ENCODE peak calls at places on chromosomes 13 and 19, in five cellular contexts. C is HEK293T, B is HepG2, Q is GM12878, R is SK-N-SH. U is an unnamed sample.
A peak's percentile ranks its signal among the peaks of the same experiment; 100 is the strongest.

GRCh38 chr19:49125025-49125731 is 5.8 kb downstream of the PPFIA3 start:
- DNase-seq in B (peak; percentile 65), C (no peak), R (no peak), Q (no peak), U (no peak)

GRCh38 chr13:42492372-42492920 is 81.5 kb upstream of the TNFSF11 start:
- DNase-seq in C (no peak), Q (no peak), R (no peak), B (no peak), U (no peak)

GRCh38 chr13:25085125-25085742 is 10.7 kb upstream of the PABPC3 start:
- DNase-seq in Q (no peak), C (peak; percentile 39), B (peak; percentile 23), R (peak; percentile 51), U (no peak)

GRCh38 chr13:30091035-30091434 is 216.3 kb downstream of the KATNAL1 start:
- DNase-seq in R (no peak), C (no peak), B (no peak), Q (no peak), U (no peak)

GRCh38 chr19:49499030-49499670 is 2.9 kb downstream of the RPS11 start:
- DNase-seq in B (no peak), Q (no peak), R (no peak), C (no peak), U (peak; percentile 35)

GRCh38 chr13:79194272-79194671 is 211.8 kb downstream of the RBM26 start:
- DNase-seq in C (no peak), B (no peak), R (no peak), Q (peak; percentile 92), U (no peak)

GRCh38 chr19:19111967-19112580 is 26.2 kb downstream of the TMEM161A start:
- DNase-seq in Q (no peak), B (no peak), C (no peak), R (peak; percentile 17), U (no peak)

GRCh38 chr19:8396563-8397203 is 6.5 kb downstream of the RAB11B start:
- DNase-seq in B (peak; percentile 35), Q (peak; percentile 55), R (peak; percentile 86), C (peak; percentile 83), U (peak; percentile 84)

GRCh38 chr19:43362745-43363144 is 9.3 kb downstream of the CD177 start:
- DNase-seq in C (no peak), Q (no peak), B (no peak), R (no peak), U (no peak)

GRCh38 chr19:19214892-19215291 is 3.1 kb downstream of the NCAN start:
- DNase-seq in B (peak; percentile 30), R (no peak), C (peak; percentile 74), Q (no peak), U (peak; percentile 83)

GRCh38 chr19:16736709-16737108 is 17.1 kb downstream of the NWD1 start:
- DNase-seq in R (no peak), B (no peak), C (no peak), Q (no peak), U (no peak)

GRCh38 chr19:14566712-14567077 is 5.2 kb downstream of the NDUFB7 start:
- DNase-seq in B (no peak), C (no peak), R (no peak), Q (no peak), U (no peak)

GRCh38 chr13:96034662-96035061 is 18.5 kb downstream of the UGGT2 start:
- DNase-seq in Q (no peak), R (no peak), B (no peak), C (no peak), U (no peak)

GRCh38 chr13:42720116-42720857 is 61.1 kb upstream of the FAM216B start:
- DNase-seq in B (peak; percentile 7), R (no peak), C (peak; percentile 39), Q (peak; percentile 13), U (peak; percentile 12)

GRCh38 chr19:19649159-19649558 is 5.7 kb upstream of the GMIP start:
- DNase-seq in C (no peak), R (no peak), Q (no peak), B (no peak), U (no peak)

GRCh38 chr19:46474211-46474610 is 2.8 kb upstream of the PNMA8A start:
- DNase-seq in R (no peak), Q (no peak), C (no peak), B (no peak), U (no peak)

GRCh38 chr13:78168981-78169380 is 250.3 kb upstream of the EDNRB start:
- DNase-seq in B (no peak), C (no peak), Q (no peak), R (no peak), U (no peak)

GRCh38 chr19:40104754-40105153 is 14.0 kb upstream of the ZNF780A start:
- DNase-seq in Q (no peak), R (no peak), C (no peak), B (no peak), U (no peak)

GRCh38 chr19:40147693-40148347 is 43.4 kb upstream of the MAP3K10 start:
- DNase-seq in C (no peak), Q (no peak), R (no peak), B (no peak), U (no peak)

GRCh38 chr13:53782400-53783030 is 753.9 kb downstream of the OLFM4 start:
- DNase-seq in Q (peak; percentile 3), C (peak; percentile 46), B (peak; percentile 33), R (peak; percentile 30), U (no peak)

GRCh38 chr13:109687559-109688448 is 98.6 kb downstream of the IRS2 start:
- DNase-seq in R (no peak), C (no peak), Q (no peak), B (no peak), U (no peak)

GRCh38 chr13:111373486-111373885 is 53.0 kb downstream of the TEX29 start:
- DNase-seq in R (no peak), B (no peak), Q (no peak), C (no peak), U (no peak)

GRCh38 chr19:18543814-18544475 is 572 bp upstream of the FKBP8 start:
- DNase-seq in B (peak; percentile 23), C (peak; percentile 60), Q (peak; percentile 72), R (no peak), U (peak; percentile 93)

GRCh38 chr13:20983386-20983785 is 78.0 kb downstream of the LATS2 start:
- DNase-seq in R (no peak), Q (no peak), C (no peak), B (no peak), U (no peak)
- TF ChIP-seq FOXM1 in R (no peak), Q (no peak), C (no peak), B (no peak), U (no peak)

GRCh38 chr19:3601021-3601420 is 5.7 kb downstream of the TBXA2R start:
- DNase-seq in C (no peak), R (no peak), B (no peak), Q (no peak), U (no peak)

GRCh38 chr19:3605361-3605760 is 1.3 kb downstream of the TBXA2R start:
- DNase-seq in R (no peak), B (no peak), Q (no peak), C (no peak), U (no peak)

GRCh38 chr19:3604227-3604986 is 2.3 kb downstream of the TBXA2R start:
- DNase-seq in Q (no peak), C (no peak), R (no peak), B (no peak), U (no peak)

GRCh38 chr19:3604987-3605343 is 1.7 kb downstream of the TBXA2R start:
- DNase-seq in C (no peak), Q (peak; percentile 11), R (no peak), B (no peak), U (no peak)

DNA sequence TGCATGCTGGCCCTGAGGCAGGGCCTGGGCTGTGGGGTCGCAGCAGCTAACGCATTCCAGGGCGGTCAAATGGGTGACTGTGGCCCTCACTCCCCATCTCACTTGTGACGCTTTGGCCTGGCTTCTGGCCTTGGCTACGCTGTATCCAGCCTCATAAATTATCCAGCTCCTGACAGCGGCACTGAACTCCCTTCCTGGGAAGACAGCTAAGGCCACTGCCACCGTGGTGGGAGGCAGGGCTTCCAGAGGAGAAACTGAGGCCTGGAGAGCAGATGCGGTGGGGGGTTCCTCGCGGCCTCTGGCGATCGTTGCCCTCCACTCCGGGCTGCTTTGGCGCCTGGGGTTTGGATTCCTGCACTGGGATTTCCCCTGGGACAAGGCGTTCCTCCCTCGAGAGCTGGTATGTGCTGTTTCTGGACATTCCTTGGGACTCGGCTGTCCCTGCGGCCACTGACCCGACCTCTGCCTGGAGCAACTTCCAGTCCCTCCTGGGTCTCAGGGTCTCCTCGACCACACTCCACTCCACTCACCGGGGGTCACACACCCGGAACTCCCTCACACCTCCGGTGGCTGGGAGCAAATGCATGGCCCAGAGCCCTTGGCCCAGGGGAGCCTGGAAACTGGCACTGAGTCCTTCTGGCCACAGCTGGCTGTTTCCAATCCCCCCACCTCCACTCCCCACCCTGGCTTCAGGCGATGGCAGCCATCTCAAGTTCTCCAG is 3.4 kb downstream of the TBXA2R start:
- DNase-seq in Q (no peak), R (no peak), B (no peak), C (no peak), U (no peak)
- TF ChIP-seq FOXM1 in Q (no peak), R (no peak), B (no peak), C (no peak), U (no peak)

GRCh38 chr19:41888926-41889325 is 5.9 kb downstream of the ARHGEF1 start:
- DNase-seq in R (no peak), B (no peak), Q (no peak), C (no peak), U (no peak)

GRCh38 chr19:41889896-41890295 is 6.9 kb downstream of the ARHGEF1 start:
- DNase-seq in R (no peak), B (no peak), Q (no peak), C (no peak), U (no peak)

GRCh38 chr19:41887711-41888382 is 4.9 kb downstream of the ARHGEF1 start:
- DNase-seq in Q (no peak), R (no peak), C (no peak), B (peak; percentile 95), U (no peak)

GRCh38 chr19:41883821-41884733 is 1.1 kb downstream of the ARHGEF1 start:
- DNase-seq in Q (peak; percentile 86), C (peak; percentile 98), B (peak; percentile 93), R (peak; percentile 98), U (peak; percentile 97)

GRCh38 chr19:41886761-41887710 is 4.1 kb downstream of the ARHGEF1 start:
- DNase-seq in Q (no peak), B (no peak), R (no peak), C (no peak), U (no peak)
- TF ChIP-seq FOXM1 in Q (peak; percentile 46), B (no peak), R (no peak), C (no peak), U (no peak)

DNA sequence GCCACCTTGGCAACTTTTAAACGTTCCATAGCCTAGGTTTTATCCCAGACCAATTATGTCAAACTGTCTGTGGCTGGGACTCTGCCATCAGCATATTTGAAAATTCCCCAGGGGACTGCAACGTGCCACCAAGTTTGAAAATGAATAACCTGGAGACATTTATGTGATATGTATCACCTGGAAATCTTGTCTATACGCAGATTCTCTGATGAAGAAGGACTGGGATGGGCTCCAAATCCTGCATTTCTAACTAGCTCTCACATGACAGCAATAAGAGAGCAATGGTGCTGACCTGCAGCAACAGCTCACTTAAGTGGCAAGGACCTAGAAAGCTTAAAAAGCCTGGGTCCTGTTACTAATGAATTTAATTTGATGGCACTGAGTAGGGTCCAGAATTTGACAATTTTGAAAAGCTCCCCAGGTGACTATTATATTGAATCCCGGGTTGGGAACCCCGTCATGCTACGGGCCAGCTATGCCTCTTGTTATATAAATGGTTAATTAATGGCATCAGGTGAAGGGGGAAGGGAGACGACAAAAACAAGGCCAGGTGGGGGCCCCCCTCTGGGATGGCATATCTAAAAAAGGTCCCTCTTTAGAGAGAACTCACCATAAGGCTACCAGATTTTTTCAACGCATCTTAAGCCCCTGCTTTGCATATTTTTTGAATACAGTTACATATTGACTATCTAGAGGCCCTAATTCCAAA is 213.7 kb downstream of the ZIC5 start:
- DNase-seq in R (no peak), Q (no peak), B (no peak), C (no peak), U (no peak)
- TF ChIP-seq FOXM1 in R (no peak), Q (no peak), B (no peak), C (no peak), U (no peak)

U was measured in K562.